ENCODE peak calls at places on chromosomes 13 and 19, in nine cellular contexts. A, R, G, K, S, O, D, N and F are unnamed samples.

GRCh38 chr13:97107815-97108534 is 113.7 kb upstream of the OXGR1 start:
- DNase-seq in A (no peak), R (no peak), G (no peak), K (no peak), S (no peak), O (no peak), D (no peak), N (no peak), F (no peak)

GRCh38 chr13:48110930-48111721 is 16.2 kb upstream of the MED4 start:
- DNase-seq in A (no peak), R (peak), G (no peak), K (no peak), S (no peak), O (no peak), D (no peak), N (no peak), F (no peak)

GRCh38 chr19:47476438-47476972 is 4.8 kb upstream of the SLC8A2 start:
- DNase-seq in A (no peak), R (no peak), G (no peak), K (no peak), S (no peak), O (no peak), D (no peak), N (no peak), F (no peak)

GRCh38 chr19:13804830-13805683 is 9.8 kb downstream of the ZSWIM4 start:
- DNase-seq in A (no peak), R (no peak), G (no peak), K (no peak), S (no peak), O (no peak), D (peak), N (no peak), F (peak)

GRCh38 chr19:12965017-12965811 is 4.2 kb upstream of the DAND5 start:
- DNase-seq in A (peak), R (peak), G (no peak), K (peak), S (peak), O (peak), D (peak), N (no peak), F (peak)

GRCh38 chr13:26051231-26052135 is at the start of gene SHISA2:
- DNase-seq in A (peak), R (peak), G (no peak), K (peak), S (no peak), O (no peak), D (peak), N (peak), F (peak)

GRCh38 chr13:46830405-46831005 is 33.5 kb upstream of the ESD start:
- DNase-seq in A (no peak), R (no peak), G (no peak), K (no peak), S (no peak), O (no peak), D (no peak), N (no peak), F (no peak)

GRCh38 chr19:5042556-5042955 is 73.6 kb downstream of the KDM4B start:
- DNase-seq in A (no peak), R (no peak), G (no peak), K (no peak), S (no peak), O (no peak), D (peak), N (no peak), F (no peak)

GRCh38 chr13:41548870-41549269 is 91.5 kb downstream of the RGCC start:
- DNase-seq in A (no peak), R (no peak), G (no peak), K (no peak), S (no peak), O (no peak), D (no peak), N (no peak), F (no peak)

GRCh38 chr19:18785179-18786124 is 5.7 kb downstream of the COMP start:
- DNase-seq in A (peak), R (peak), G (no peak), K (no peak), S (peak), O (peak), D (peak), N (peak), F (peak)

GRCh38 chr19:48637449-48637947 is 319 bp upstream of the DBP start:
- DNase-seq in A (peak), R (peak), G (peak), K (peak), S (peak), O (peak), D (peak), N (peak), F (peak)

GRCh38 chr13:27476943-27477681 is 26.7 kb upstream of the MTIF3 start:
- DNase-seq in A (peak), R (no peak), G (peak), K (peak), S (no peak), O (peak), D (no peak), N (peak), F (peak)

GRCh38 chr19:17076539-17076919 is 952 bp downstream of the MYO9B start:
- DNase-seq in A (no peak), R (no peak), G (no peak), K (no peak), S (no peak), O (no peak), D (no peak), N (no peak), F (no peak)

GRCh38 chr19:35236638-35237400 is 8.3 kb upstream of the FAM187B start:
- DNase-seq in A (no peak), R (no peak), G (no peak), K (no peak), S (no peak), O (no peak), D (no peak), N (no peak), F (no peak)

GRCh38 chr19:13044160-13044853 is 49.0 kb downstream of the NFIX start:
- DNase-seq in A (no peak), R (no peak), G (no peak), K (no peak), S (peak), O (no peak), D (no peak), N (no peak), F (peak)

GRCh38 chr19:14168259-14168972 is 32.0 kb upstream of the ASF1B start:
- DNase-seq in A (no peak), R (no peak), G (no peak), K (no peak), S (no peak), O (no peak), D (no peak), N (no peak), F (peak)

GRCh38 chr19:18408053-18408476 is 10.6 kb upstream of the LRRC25 start:
- DNase-seq in A (no peak), R (no peak), G (no peak), K (peak), S (no peak), O (no peak), D (peak), N (no peak), F (peak)

GRCh38 chr19:44808463-44809371 is at the start of gene BCAM:
- DNase-seq in A (peak), R (peak), G (no peak), K (no peak), S (no peak), O (peak), D (peak), N (peak), F (peak)

GRCh38 chr13:30576528-30576927 is 41.2 kb upstream of the USPL1 start:
- DNase-seq in A (no peak), R (no peak), G (no peak), K (peak), S (no peak), O (no peak), D (no peak), N (no peak), F (no peak)

GRCh38 chr19:2927032-2927430 is 17.7 kb downstream of the ZNF77 start:
- DNase-seq in A (no peak), R (no peak), G (no peak), K (no peak), S (no peak), O (no peak), D (no peak), N (no peak), F (no peak)

GRCh38 chr13:95497307-95497943 is 55.1 kb upstream of the CLDN10 start:
- DNase-seq in A (no peak), R (no peak), G (no peak), K (no peak), S (no peak), O (no peak), D (no peak), N (no peak), F (no peak)

GRCh38 chr13:66329988-66330429 is 900.1 kb downstream of the PCDH9 start:
- DNase-seq in A (no peak), R (no peak), G (no peak), K (no peak), S (no peak), O (no peak), D (no peak), N (no peak), F (no peak)

GRCh38 chr19:33767898-33768413 is 28.7 kb upstream of the KCTD15 start:
- DNase-seq in A (no peak), R (peak), G (no peak), K (no peak), S (no peak), O (no peak), D (peak), N (no peak), F (peak)

GRCh38 chr13:43383488-43384165 is 360.2 kb downstream of the DNAJC15 start:
- DNase-seq in A (no peak), R (no peak), G (no peak), K (no peak), S (no peak), O (no peak), D (no peak), N (no peak), F (no peak)

GRCh38 chr19:41144403-41144802 is 30.2 kb downstream of the CYP2F1 start:
- DNase-seq in A (peak), R (peak), G (peak), K (peak), S (peak), O (peak), D (peak), N (peak), F (peak)

GRCh38 chr13:109776575-109776974 is 9.8 kb downstream of the IRS2 start:
- DNase-seq in A (no peak), R (no peak), G (no peak), K (peak), S (no peak), O (no peak), D (no peak), N (no peak), F (no peak)

GRCh38 chr13:43368003-43368402 is 344.6 kb downstream of the DNAJC15 start:
- DNase-seq in A (peak), R (no peak), G (no peak), K (no peak), S (no peak), O (no peak), D (no peak), N (no peak), F (peak)